ENCODE peak calls at places on chromosome 7, in seven cellular contexts. E is activated T-helper 1 cell treated with anti-CD3 and anti-CD28 coated beads, Interleukin-2, amount 50 U/mL, for 16 hours; O is SK-N-DZ; W is NCI-H460; I is fibroblast of the conjunctiva; Y is esophagus muscularis mucosa; D is AG04450. H is an unnamed sample.

GRCh38 chr7:233456-234035 is 41.2 kb downstream of the FAM20C start:
- DNase-seq in E (no peak), O (no peak), W (no peak), I (no peak), Y (no peak), D (no peak), H (no peak)

GRCh38 chr7:41955475-41956243 is 252.8 kb upstream of the INHBA start:
- DNase-seq in E (no peak), O (no peak), W (peak; percentile 20), I (peak; percentile 99), Y (peak; percentile 98), D (peak; percentile 99), H (peak; percentile 12)

GRCh38 chr7:131835141-131835540 is 278.7 kb upstream of the PODXL start:
- DNase-seq in E (no peak), O (no peak), W (no peak), I (no peak), Y (no peak), D (no peak), H (no peak)

GRCh38 chr7:94298943-94299342 is 95.8 kb upstream of the COL1A2 start:
- DNase-seq in E (no peak), O (no peak), W (no peak), I (no peak), Y (no peak), D (peak; percentile 68), H (no peak)

GRCh38 chr7:138286846-138287245 is 173.2 kb upstream of the TRIM24 start:
- DNase-seq in E (no peak), O (no peak), W (no peak), I (no peak), Y (no peak), D (no peak), H (no peak)

GRCh38 chr7:101816499-101817030 is 861 bp upstream of the CUX1 start:
- DNase-seq in E (no peak), O (no peak), W (peak; percentile 36), I (no peak), Y (no peak), D (no peak), H (peak; percentile 71)

GRCh38 chr7:94375713-94376112 is 19.0 kb upstream of the COL1A2 start:
- DNase-seq in E (no peak), O (no peak), W (peak; percentile 29), I (peak; percentile 95), Y (no peak), D (peak; percentile 94), H (no peak)

GRCh38 chr7:85734823-85735222 is 548.0 kb upstream of the SEMA3D start:
- DNase-seq in E (no peak), O (no peak), W (no peak), I (no peak), Y (no peak), D (no peak), H (no peak)

GRCh38 chr7:2720024-2720423 is 32.0 kb downstream of the AMZ1 start:
- DNase-seq in E (no peak), O (no peak), W (no peak), I (no peak), Y (no peak), D (no peak), H (no peak)

GRCh38 chr7:27677912-27678612 is 15.4 kb upstream of the HIBADH start:
- DNase-seq in E (no peak), O (no peak), W (peak; percentile 94), I (peak; percentile 85), Y (no peak), D (peak; percentile 80), H (no peak)

GRCh38 chr7:20241491-20242261 is 24.5 kb upstream of the MACC1 start:
- DNase-seq in E (no peak), O (no peak), W (peak; percentile 65), I (no peak), Y (no peak), D (no peak), H (no peak)

GRCh38 chr7:11751315-11751714 is 80.7 kb downstream of the THSD7A start:
- DNase-seq in E (no peak), O (no peak), W (no peak), I (no peak), Y (no peak), D (no peak), H (no peak)

GRCh38 chr7:105885386-105886111 is 9.2 kb upstream of the ATXN7L1 start:
- DNase-seq in E (no peak), O (no peak), W (no peak), I (no peak), Y (no peak), D (no peak), H (peak; percentile 59)

GRCh38 chr7:116511552-116512523 is 12.3 kb downstream of the CAV2 start:
- DNase-seq in E (no peak), O (no peak), W (no peak), I (no peak), Y (no peak), D (no peak), H (peak; percentile 99)

GRCh38 chr7:96720843-96721242 is 11.2 kb upstream of the SEM1 start:
- DNase-seq in E (no peak), O (no peak), W (no peak), I (peak; percentile 13), Y (no peak), D (no peak), H (no peak)

GRCh38 chr7:131010714-131011436 is 276.9 kb upstream of the KLF14 start:
- DNase-seq in E (no peak), O (no peak), W (no peak), I (no peak), Y (no peak), D (no peak), H (no peak)

GRCh38 chr7:134799387-134799786 is 20.0 kb downstream of the CALD1 start:
- DNase-seq in E (no peak), O (no peak), W (no peak), I (no peak), Y (no peak), D (no peak), H (no peak)

GRCh38 chr7:77467453-77467852 is 51.3 kb upstream of the GSAP start:
- DNase-seq in E (no peak), O (peak; percentile 70), W (no peak), I (no peak), Y (no peak), D (no peak), H (no peak)

GRCh38 chr7:157274991-157275427 is 61.8 kb upstream of the DNAJB6 start:
- DNase-seq in E (no peak), O (no peak), W (no peak), I (no peak), Y (no peak), D (no peak), H (no peak)

GRCh38 chr7:69067397-69067796 is 530.9 kb upstream of the AUTS2 start:
- DNase-seq in E (no peak), O (peak; percentile 7), W (peak; percentile 12), I (no peak), Y (peak; percentile 10), D (no peak), H (no peak)

GRCh38 chr7:95788288-95788687 is 15.9 kb downstream of the DYNC1I1 start:
- DNase-seq in E (no peak), O (no peak), W (no peak), I (no peak), Y (no peak), D (no peak), H (no peak)

GRCh38 chr7:149224352-149224751 is 15.1 kb upstream of the ZNF212 start:
- DNase-seq in E (no peak), O (no peak), W (no peak), I (no peak), Y (no peak), D (no peak), H (no peak)

GRCh38 chr7:45031829-45032228 is 31.8 kb downstream of the CCM2 start:
- DNase-seq in E (no peak), O (no peak), W (no peak), I (no peak), Y (no peak), D (no peak), H (no peak)

GRCh38 chr7:8147760-8148463 is 114.1 kb downstream of the ICA1 start:
- DNase-seq in E (no peak), O (no peak), W (no peak), I (no peak), Y (no peak), D (no peak), H (peak; percentile 74)

GRCh38 chr7:44139311-44140010 is 1.7 kb downstream of the MYL7 start:
- DNase-seq in E (no peak), O (no peak), W (no peak), I (no peak), Y (no peak), D (no peak), H (no peak)

GRCh38 chr7:3043544-3044395 is at the start of gene CARD11:
- DNase-seq in E (no peak), O (no peak), W (no peak), I (no peak), Y (no peak), D (no peak), H (no peak)

H was measured in lung microvascular endothelial cell.